ENCODE peak calls at places on chromosomes 6 and 20, in eight cellular contexts. X is cardiac muscle cell; E is PC-3; C is ovary; O is SJSA1; L is psoas muscle; U is IMR-90; V is CD8-positive, alpha-beta memory T cell. R is an unnamed sample. For H3K4me1, the result is how much of the 10 kb centered on the place peaks cover.

GRCh38 chr6:52475307-52475706 is 55.2 kb downstream of the EFHC1 start:
- DNase-seq in X (no peak), E (no peak), C (no peak), O (no peak), L (no peak), U (no peak), V (no peak), R (no peak)

GRCh38 chr6:140436023-140436811 is 1061.8 kb upstream of the CITED2 start:
- DNase-seq in X (peak), E (no peak), C (no peak), O (peak), L (no peak), U (peak), V (no peak), R (peak)

GRCh38 chr6:143234686-143235085 is 174.0 kb downstream of the AIG1 start:
- DNase-seq in X (no peak), E (peak), C (no peak), O (no peak), L (no peak), U (no peak), V (no peak), R (no peak)

GRCh38 chr20:20872420-20872819 is 160.0 kb upstream of the RALGAPA2 start:
- DNase-seq in X (peak), E (no peak), C (no peak), O (no peak), L (no peak), U (no peak), V (no peak), R (no peak)

GRCh38 chr20:52744441-52744840 is 227.7 kb upstream of the TSHZ2 start:
- DNase-seq in X (no peak), E (no peak), C (no peak), O (no peak), L (no peak), U (no peak), V (no peak), R (no peak)

GRCh38 chr6:67265996-67266768 is 1368.9 kb upstream of the ADGRB3 start:
- DNase-seq in X (no peak), E (no peak), C (no peak), O (no peak), L (no peak), U (no peak), V (no peak), R (no peak)

GRCh38 chr6:106159531-106159940 is 73.4 kb downstream of the PRDM1 start:
- DNase-seq in X (no peak), E (peak), C (no peak), O (peak), L (no peak), U (peak), V (no peak), R (peak)

GRCh38 chr6:40399888-40400468 is 187.2 kb downstream of the LRFN2 start:
- DNase-seq in X (no peak), E (no peak), C (no peak), O (no peak), L (no peak), U (no peak), V (no peak), R (no peak)

GRCh38 chr6:38833320-38833719 is 118.2 kb downstream of the DNAH8 start:
- DNase-seq in X (no peak), E (no peak), C (no peak), O (no peak), L (no peak), U (no peak), V (no peak), R (no peak)

GRCh38 chr6:134372603-134373281 is 54.8 kb upstream of the SGK1 start:
- DNase-seq in X (no peak), E (no peak), C (no peak), O (no peak), L (no peak), U (peak), V (no peak), R (no peak)

GRCh38 chr6:151229401-151230276 is 10.1 kb upstream of the AKAP12 start:
- DNase-seq in X (no peak), E (no peak), C (no peak), O (no peak), L (no peak), U (no peak), V (no peak), R (no peak)

GRCh38 chr6:160437153-160437552 is 89.0 kb downstream of the SLC22A3 start:
- DNase-seq in X (no peak), E (no peak), C (no peak), O (no peak), L (no peak), U (no peak), V (no peak), R (no peak)

GRCh38 chr6:160435935-160436334 is 87.8 kb downstream of the SLC22A3 start:
- DNase-seq in X (no peak), E (no peak), C (no peak), O (no peak), L (no peak), U (no peak), V (no peak), R (no peak)

GRCh38 chr6:160442151-160442550 is 94.0 kb downstream of the SLC22A3 start:
- DNase-seq in X (no peak), E (no peak), C (no peak), O (no peak), L (no peak), U (no peak), V (no peak), R (no peak)

GRCh38 chr6:160438481-160438880 is 90.3 kb downstream of the SLC22A3 start:
- DNase-seq in X (no peak), E (no peak), C (no peak), O (no peak), L (no peak), U (no peak), V (no peak), R (no peak)

GRCh38 chr6:160439751-160440150 is 91.6 kb downstream of the SLC22A3 start:
- DNase-seq in X (no peak), E (no peak), C (no peak), O (no peak), L (no peak), U (no peak), V (no peak), R (no peak)
- H3K4me1 ChIP-seq in X (under half), E (under half), C (under half), O (under half), L (under half), U (under half), V (under half), R (under half)

GRCh38 chr6:2899596-2899995 is 3.5 kb downstream of the SERPINB9 start:
- DNase-seq in X (no peak), E (no peak), C (no peak), O (no peak), L (no peak), U (no peak), V (no peak), R (no peak)
- H3K4me1 ChIP-seq in X (under half), E (under half), C (under half), O (under half), L (under half), U (under half), V (half or more), R (under half)

GRCh38 chr6:1039191-1039590 is 272.7 kb upstream of the FOXQ1 start:
- DNase-seq in X (no peak), E (no peak), C (no peak), O (no peak), L (no peak), U (no peak), V (no peak), R (no peak)
- H3K4me1 ChIP-seq in X (under half), E (under half), C (under half), O (under half), L (under half), U (under half), V (under half), R (under half)

GRCh38 chr6:7135755-7136154 is 28.0 kb downstream of the RREB1 start:
- DNase-seq in X (no peak), E (no peak), C (no peak), O (no peak), L (no peak), U (no peak), V (no peak), R (no peak)

GRCh38 chr6:7134999-7135735 is 27.4 kb downstream of the RREB1 start:
- DNase-seq in X (no peak), E (no peak), C (no peak), O (no peak), L (no peak), U (no peak), V (no peak), R (no peak)

GRCh38 chr6:7138111-7138510 is 30.4 kb downstream of the RREB1 start:
- DNase-seq in X (no peak), E (no peak), C (no peak), O (no peak), L (no peak), U (no peak), V (no peak), R (no peak)

GRCh38 chr6:7137335-7138106 is 29.8 kb downstream of the RREB1 start:
- DNase-seq in X (peak), E (no peak), C (peak), O (peak), L (peak), U (peak), V (peak), R (no peak)

DNA sequence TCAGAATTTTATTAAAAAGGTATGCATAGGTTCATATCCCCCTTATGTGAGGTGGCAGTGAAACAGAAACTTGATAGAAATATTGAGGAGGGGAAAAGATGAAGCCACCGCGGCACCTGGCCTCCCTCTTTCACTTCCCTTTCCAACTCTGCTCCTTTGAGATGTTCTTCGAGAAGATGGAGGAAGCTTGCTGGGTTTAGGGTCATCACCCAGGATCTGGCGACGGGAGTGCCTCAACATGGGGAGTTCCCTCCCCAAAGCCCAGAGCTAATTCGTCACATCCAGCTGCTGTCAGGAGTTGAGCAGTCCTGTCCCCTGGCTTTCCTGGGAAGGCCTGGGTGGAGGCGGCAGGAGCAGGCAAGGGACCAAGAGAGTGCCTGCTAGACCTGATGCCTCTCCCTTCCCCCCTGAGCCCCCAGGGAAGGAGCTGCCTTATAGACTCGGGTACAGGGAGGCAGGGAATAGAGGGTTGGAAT is 29.1 kb downstream of the RREB1 start:
- DNase-seq in X (no peak), E (no peak), C (no peak), O (no peak), L (no peak), U (no peak), V (no peak), R (no peak)
- H3K4me1 ChIP-seq in X (half or more), E (under half), C (under half), O (under half), L (half or more), U (under half), V (half or more), R (under half)

GRCh38 chr20:536426-537012 is 7.1 kb downstream of the CSNK2A1 start:
- DNase-seq in X (no peak), E (no peak), C (no peak), O (no peak), L (no peak), U (no peak), V (no peak), R (no peak)
- H3K4me1 ChIP-seq in X (under half), E (under half), C (under half), O (under half), L (half or more), U (under half), V (half or more), R (under half)

GRCh38 chr6:113377362-113377942 is 479.7 kb upstream of the MARCKS start:
- DNase-seq in X (no peak), E (no peak), C (no peak), O (no peak), L (no peak), U (no peak), V (no peak), R (no peak)
- H3K4me1 ChIP-seq in X (under half), E (under half), C (under half), O (under half), L (under half), U (under half), V (under half), R (under half)